ENCODE peak calls at places on chromosomes 5 and 9, in seven cellular contexts. G is A549, K is fibroblast of villous mesenchyme, U is endothelial cell, N is mesothelial cell of epicardium, X is upper lobe of left lung, B is choroid plexus epithelial cell. F is an unnamed sample.

GRCh38 chr5:73940026-73940425 is 314.0 kb downstream of the ARHGEF28 start:
- DNase-seq in X (no peak), G (no peak), N (no peak), B (peak), K (no peak), U (no peak), F (no peak)

GRCh38 chr5:157665467-157666085 is 5.8 kb upstream of the C5orf52 start:
- DNase-seq in N (no peak), U (no peak), X (peak), K (peak), G (peak), B (peak), F (peak)

GRCh38 chr5:139925163-139925562 is 117.9 kb downstream of the NRG2 start:
- DNase-seq in X (no peak), K (no peak), G (no peak), N (no peak), B (no peak), U (no peak), F (no peak)

GRCh38 chr5:33223563-33224305 is 217.0 kb upstream of the TARS1 start:
- DNase-seq in G (no peak), K (no peak), U (no peak), B (no peak), X (no peak), N (no peak), F (no peak)

GRCh38 chr5:62582198-62582597 is 3.6 kb downstream of the LRRC70 start:
- DNase-seq in B (no peak), X (no peak), N (no peak), U (no peak), K (no peak), G (no peak), F (no peak)

GRCh38 chr9:134408389-134408788 is 82.1 kb downstream of the RXRA start:
- DNase-seq in X (no peak), G (peak), U (no peak), N (no peak), K (no peak), B (no peak), F (no peak)

GRCh38 chr5:146342519-146342881 is 3.9 kb downstream of the POU4F3 start:
- DNase-seq in U (no peak), X (no peak), K (no peak), N (no peak), G (no peak), B (no peak), F (no peak)

GRCh38 chr5:103889500-103890209 is 327.1 kb upstream of the NUDT12 start:
- DNase-seq in N (no peak), U (no peak), G (no peak), K (no peak), X (no peak), B (no peak), F (no peak)

GRCh38 chr9:107299437-107299836 is 16.4 kb downstream of the RAD23B start:
- DNase-seq in B (no peak), N (no peak), X (no peak), K (no peak), U (no peak), G (no peak), F (no peak)

GRCh38 chr5:139634541-139634940 is 13.6 kb upstream of the CXXC5 start:
- DNase-seq in B (no peak), N (no peak), X (no peak), K (no peak), U (no peak), G (no peak), F (no peak)

GRCh38 chr9:110088099-110088498 is 119.9 kb downstream of the C9orf152 start:
- DNase-seq in G (peak), U (no peak), B (no peak), N (no peak), X (no peak), K (no peak), F (no peak)

GRCh38 chr5:15191012-15191411 is 309.0 kb upstream of the FBXL7 start:
- DNase-seq in B (peak), G (no peak), X (no peak), N (no peak), K (peak), U (no peak), F (no peak)

GRCh38 chr5:117186751-117187150 is 612.1 kb upstream of the SEMA6A start:
- DNase-seq in G (no peak), U (no peak), N (no peak), B (no peak), K (no peak), X (no peak), F (no peak)

GRCh38 chr5:10684303-10685086 is 76.5 kb downstream of the DAP start:
- DNase-seq in N (no peak), G (no peak), K (no peak), U (no peak), X (no peak), B (no peak), F (no peak)

GRCh38 chr9:127267793-127268507 is 3.4 kb downstream of the GARNL3 start:
- DNase-seq in U (no peak), G (no peak), N (no peak), B (no peak), X (no peak), K (no peak), F (no peak)

GRCh38 chr5:73280821-73281746 is 108.1 kb downstream of the TMEM174 start:
- DNase-seq in X (peak), K (peak), N (no peak), B (peak), G (peak), U (no peak), F (peak)

GRCh38 chr9:86624616-86625015 is 270.4 kb upstream of the TUT7 start:
- DNase-seq in U (no peak), K (no peak), B (no peak), X (no peak), N (no peak), G (no peak), F (no peak)

GRCh38 chr9:14314929-14315753 is 1.2 kb upstream of the NFIB start:
- DNase-seq in X (peak), N (peak), K (peak), U (peak), G (peak), B (peak), F (peak)

GRCh38 chr9:83707518-83707767 is 315 bp downstream of the UBQLN1 start:
- DNase-seq in X (no peak), N (peak), B (no peak), U (no peak), G (no peak), K (peak), F (peak)

GRCh38 chr9:70413798-70414775 is at the start of gene KLF9:
- DNase-seq in B (peak), N (peak), G (peak), U (peak), X (peak), K (peak), F (peak)

GRCh38 chr5:95406426-95407093 is 15.4 kb downstream of the FAM81B start:
- DNase-seq in N (no peak), K (no peak), U (no peak), X (no peak), B (no peak), G (no peak), F (no peak)

GRCh38 chr5:138789771-138790242 is 36.6 kb downstream of the CTNNA1 start:
- DNase-seq in X (no peak), U (peak), K (peak), G (peak), N (no peak), B (peak), F (peak)

GRCh38 chr9:89428901-89429890 is 68.7 kb downstream of the SEMA4D start:
- DNase-seq in B (no peak), K (no peak), U (peak), X (no peak), N (no peak), G (peak), F (no peak)

GRCh38 chr9:77765781-77766259 is 117.7 kb upstream of the GNA14 start:
- DNase-seq in N (no peak), X (no peak), B (no peak), U (no peak), K (no peak), G (no peak), F (no peak)

DNA sequence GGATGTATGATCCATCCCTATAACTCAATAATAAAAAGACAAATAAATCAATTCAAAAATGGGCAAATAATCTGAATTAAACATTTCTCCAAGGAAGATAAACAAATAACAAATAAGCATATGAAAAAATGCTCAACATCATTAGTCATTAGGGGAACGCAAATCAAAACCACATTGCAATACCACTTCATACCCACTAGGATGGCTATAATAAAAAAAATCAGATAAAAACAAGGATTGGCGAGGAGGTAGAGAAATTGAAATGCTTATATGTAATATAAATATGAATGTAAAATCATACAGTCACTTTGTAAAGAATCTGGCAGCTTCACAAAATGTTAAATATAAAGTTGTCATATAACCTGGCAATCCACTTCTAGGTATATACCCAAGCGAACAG is 52.3 kb upstream of the TBCA start:
- DNase-seq in U (no peak), G (peak), N (no peak), B (peak), X (no peak), K (no peak), F (no peak)
- TF ChIP-seq CTCF in U (peak), G (no peak), N (peak), B (no peak), X (no peak), K (peak), F (peak)

GRCh38 chr5:171270136-171270535 is 38.9 kb upstream of the TLX3 start:
- DNase-seq in X (no peak), N (no peak), B (peak), U (no peak), G (no peak), K (peak), F (no peak)

GRCh38 chr5:171271798-171272197 is 37.2 kb upstream of the TLX3 start:
- DNase-seq in X (no peak), G (no peak), K (no peak), U (no peak), B (no peak), N (no peak), F (no peak)

GRCh38 chr5:171269717-171270116 is 39.3 kb upstream of the TLX3 start:
- DNase-seq in N (no peak), U (no peak), K (peak), B (peak), G (no peak), X (no peak), F (no peak)

GRCh38 chr5:171275822-171276544 is 33.1 kb upstream of the TLX3 start:
- DNase-seq in N (no peak), K (no peak), U (no peak), G (no peak), X (no peak), B (no peak), F (no peak)

DNA sequence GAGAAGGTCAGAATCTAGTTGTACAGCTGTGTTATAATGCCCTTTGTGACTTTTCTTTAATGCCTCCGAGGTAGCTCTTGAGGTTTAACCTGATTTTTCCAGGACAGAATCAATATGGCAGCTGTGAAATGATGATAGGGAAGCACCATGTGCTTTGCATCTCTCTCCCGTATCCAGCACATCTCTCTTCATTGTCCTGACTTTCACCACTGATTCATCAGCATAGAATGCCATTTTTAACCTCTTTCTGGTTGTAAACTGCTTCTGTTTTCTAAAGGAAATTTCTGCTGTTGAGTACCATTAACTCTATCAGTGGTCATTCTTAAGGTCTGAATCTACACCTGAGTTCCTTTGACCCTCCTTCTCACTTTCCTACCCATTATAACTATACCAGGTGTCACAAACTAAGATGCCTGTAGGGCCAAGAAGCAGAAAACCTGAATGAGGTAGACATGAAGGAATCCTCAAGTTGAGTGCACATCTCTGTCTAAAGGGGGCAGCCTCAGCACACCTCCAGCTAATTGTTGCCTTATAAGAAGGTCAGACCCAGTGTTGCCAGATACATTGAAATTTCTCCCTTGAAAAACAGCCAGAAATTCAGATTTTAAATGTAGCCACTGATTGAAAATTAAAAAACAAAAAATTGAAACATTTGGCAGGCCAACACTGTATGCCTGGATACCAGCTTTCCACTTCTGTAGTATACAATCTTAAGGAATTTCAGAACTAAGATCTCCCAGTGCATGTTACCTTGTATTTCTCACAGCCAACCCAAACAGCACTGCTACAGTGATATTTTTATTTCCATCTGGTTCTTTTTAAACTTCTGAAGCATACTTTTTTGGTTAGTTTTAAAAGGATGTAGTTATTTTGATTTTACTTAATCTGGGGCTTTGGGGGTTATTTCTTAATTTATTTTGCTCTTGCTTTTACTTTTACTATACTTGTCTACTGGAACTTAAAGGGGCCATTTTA is 35.8 kb upstream of the TLX3 start:
- DNase-seq in B (peak), K (peak), G (peak), X (no peak), U (peak), N (no peak), F (peak)
- TF ChIP-seq CTCF in B (peak), K (peak), G (peak), X (no peak), U (no peak), N (no peak), F (peak)

DNA sequence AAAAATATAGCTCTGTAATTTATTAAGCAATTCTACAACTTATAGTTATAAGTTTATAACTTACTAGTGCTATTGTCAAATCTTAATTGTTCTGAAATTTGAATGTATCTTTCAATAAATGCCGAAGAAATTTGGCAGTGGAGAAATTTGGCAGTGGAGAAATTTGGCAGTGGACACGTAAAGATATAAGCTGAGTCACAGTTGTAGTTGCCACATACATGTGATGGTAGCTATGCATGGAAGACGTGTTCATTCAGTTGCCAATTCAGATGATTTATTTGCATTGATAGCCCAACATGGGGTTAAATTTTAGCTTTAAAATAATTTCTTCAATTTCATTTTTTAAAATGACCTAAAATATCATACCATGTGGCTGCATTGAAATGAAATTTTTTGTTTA is 127.8 kb upstream of the NR4A3 start:
- DNase-seq in N (no peak), G (no peak), B (no peak), X (no peak), U (no peak), K (no peak), F (no peak)
- TF ChIP-seq CTCF in N (no peak), G (no peak), B (no peak), X (no peak), U (no peak), K (no peak), F (no peak)

GRCh38 chr9:18018661-18019060 is 439.8 kb downstream of the SH3GL2 start:
- DNase-seq in K (no peak), G (no peak), N (no peak), X (no peak), B (no peak), U (no peak), F (no peak)

GRCh38 chr9:18018241-18018640 is 439.4 kb downstream of the SH3GL2 start:
- DNase-seq in B (no peak), G (no peak), K (no peak), N (no peak), X (no peak), U (no peak), F (no peak)

GRCh38 chr9:18020254-18020745 is 441.4 kb downstream of the SH3GL2 start:
- DNase-seq in X (no peak), B (no peak), N (no peak), G (no peak), K (no peak), U (no peak), F (no peak)

GRCh38 chr9:18014556-18014955 is 435.7 kb downstream of the SH3GL2 start:
- DNase-seq in X (no peak), U (no peak), K (no peak), B (no peak), G (no peak), N (no peak), F (no peak)

DNA sequence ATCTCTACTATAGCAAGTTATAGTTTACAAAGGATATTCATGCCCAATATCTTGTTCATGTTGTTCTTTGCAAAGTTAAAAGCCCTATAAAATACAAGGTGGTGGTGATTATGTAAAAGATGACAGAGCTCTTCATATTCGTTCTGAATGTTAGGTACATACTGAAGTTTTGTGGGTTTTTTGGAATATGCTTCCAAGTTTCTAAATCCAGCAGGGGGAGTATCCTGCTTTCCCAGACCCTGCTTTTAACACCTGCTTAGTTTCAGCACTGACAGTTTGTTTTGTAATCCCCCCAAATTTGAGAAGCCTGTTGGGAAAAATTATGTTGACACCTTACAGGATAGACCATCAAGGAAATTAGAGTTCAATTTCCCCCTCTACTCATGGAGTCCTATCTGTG is 438.3 kb downstream of the SH3GL2 start:
- DNase-seq in N (no peak), B (no peak), U (no peak), X (no peak), G (no peak), K (no peak), F (no peak)
- TF ChIP-seq CTCF in N (no peak), B (no peak), U (no peak), X (no peak), G (no peak), K (no peak), F (no peak)

GRCh38 chr5:181160144-181160754 is 12.9 kb downstream of the OR2V2 start:
- DNase-seq in U (no peak), X (no peak), G (peak), B (peak), N (no peak), K (peak), F (no peak)
- TF ChIP-seq CTCF in U (no peak), X (no peak), G (no peak), B (no peak), N (no peak), K (no peak), F (no peak)

F was measured in Calu3.